ENCODE peak calls at places on chromosomes 16 and 17, in five cellular contexts. K is psoas muscle; S is fibroblast of lung; T is CD8-positive, alpha-beta T cell; U is IMR-90. C is an unnamed sample.
A peak's percentile ranks its signal among the peaks of the same experiment; 100 is the strongest.

GRCh38 chr17:81481011-81481799 is 31.4 kb downstream of the ACTG1 start:
- DNase-seq in K (peak; percentile 83), S (peak; percentile 61), T (peak; percentile 66), U (peak; percentile 46), C (no peak)

GRCh38 chr17:27644586-27644985 is 13.6 kb downstream of the LGALS9 start:
- DNase-seq in K (peak; percentile 78), S (no peak), T (no peak), U (no peak), C (no peak)

GRCh38 chr17:48439875-48440505 is 10.0 kb upstream of the SKAP1 start:
- DNase-seq in K (no peak), S (no peak), T (peak; percentile 56), U (no peak), C (no peak)

GRCh38 chr16:17312100-17312732 is 158.5 kb downstream of the XYLT1 start:
- DNase-seq in K (no peak), S (peak; percentile 47), T (peak; percentile 13), U (no peak), C (no peak)

GRCh38 chr17:9987779-9988585 is 82.9 kb upstream of the RCVRN start:
- DNase-seq in K (peak; percentile 47), S (peak; percentile 9), T (peak; percentile 35), U (peak; percentile 21), C (peak; percentile 26)

GRCh38 chr17:47906443-47906842 is 10.4 kb downstream of the SP2 start:
- DNase-seq in K (no peak), S (no peak), T (no peak), U (no peak), C (no peak)

GRCh38 chr17:29210879-29211278 is 30.7 kb upstream of the MYO18A start:
- DNase-seq in K (no peak), S (no peak), T (no peak), U (peak; percentile 73), C (no peak)

GRCh38 chr17:74223901-74224300 is 10.5 kb downstream of the TTYH2 start:
- DNase-seq in K (no peak), S (no peak), T (no peak), U (no peak), C (no peak)

GRCh38 chr16:4317471-4318170 is 1.8 kb downstream of the GLIS2 start:
- DNase-seq in K (no peak), S (peak; percentile 66), T (no peak), U (no peak), C (no peak)

GRCh38 chr16:19040400-19040799 is 27.0 kb upstream of the COQ7 start:
- DNase-seq in K (no peak), S (no peak), T (no peak), U (no peak), C (no peak)

GRCh38 chr17:34443832-34444469 is 80.9 kb upstream of the CCL1 start:
- DNase-seq in K (no peak), S (no peak), T (no peak), U (no peak), C (no peak)
- TF ChIP-seq CTCF in K (no peak), S (no peak), T (no peak), U (peak; percentile 6), C (peak; percentile 39)

GRCh38 chr17:82915010-82915696 is 75.3 kb upstream of the ZNF750 start:
- DNase-seq in K (no peak), S (no peak), T (no peak), U (no peak), C (no peak)
- TF ChIP-seq CTCF in K (no peak), S (peak; percentile 16), T (no peak), U (peak; percentile 11), C (no peak)

GRCh38 chr16:81585785-81586184 is 141.2 kb downstream of the CMIP start:
- DNase-seq in K (no peak), S (no peak), T (no peak), U (no peak), C (no peak)
- TF ChIP-seq CTCF in K (no peak), S (peak; percentile 32), T (no peak), U (peak; percentile 20), C (peak; percentile 32)

GRCh38 chr16:13839577-13839976 is 80.4 kb upstream of the ERCC4 start:
- DNase-seq in K (no peak), S (no peak), T (no peak), U (no peak), C (no peak)
- TF ChIP-seq CTCF in K (no peak), S (no peak), T (no peak), U (no peak), C (no peak)

GRCh38 chr17:56891751-56892150 is 22.1 kb downstream of the TRIM25 start:
- DNase-seq in K (peak; percentile 37), S (no peak), T (peak; percentile 66), U (no peak), C (no peak)
- TF ChIP-seq CTCF in K (peak; percentile 43), S (peak; percentile 40), T (peak; percentile 32), U (peak; percentile 34), C (peak; percentile 19)

GRCh38 chr16:50368410-50369132 is at the start of gene BRD7:
- DNase-seq in K (peak; percentile 69), S (peak; percentile 48), T (peak; percentile 73), U (peak; percentile 37), C (no peak)
- TF ChIP-seq CTCF in K (peak; percentile 77), S (peak; percentile 13), T (no peak), U (peak; percentile 56), C (peak; percentile 45)

GRCh38 chr16:10613771-10614485 is 33.5 kb upstream of the EMP2 start:
- DNase-seq in K (no peak), S (no peak), T (no peak), U (no peak), C (no peak)
- TF ChIP-seq CTCF in K (no peak), S (no peak), T (no peak), U (no peak), C (no peak)